ENCODE peak calls at places on chromosome 3, in seven cellular contexts. M is ELR; B is activated effector memory CD4-positive, alpha-beta T cell treated with anti-CD3 and anti-CD28 coated beads, Interleukin-2, amount 50 U/mL, for 16 hours; A is NCI-H526; U is uterus; T is globus pallidus; E is iPS-NIHi11. Y is an unnamed sample.

GRCh38 chr3:10716964-10717363 is 99.1 kb upstream of the SLC6A11 start:
- DNase-seq in A (no peak), M (no peak), B (no peak), E (no peak), T (no peak), U (no peak), Y (no peak)

GRCh38 chr3:13188380-13188779 is 115.2 kb upstream of the IQSEC1 start:
- DNase-seq in M (no peak), E (no peak), T (no peak), A (no peak), B (no peak), U (no peak), Y (no peak)

GRCh38 chr3:140143670-140144069 is 208.7 kb downstream of the CLSTN2 start:
- DNase-seq in U (no peak), B (no peak), M (no peak), E (no peak), A (peak), T (peak), Y (no peak)

GRCh38 chr3:134600166-134600670 is 50.6 kb downstream of the KY start:
- DNase-seq in E (no peak), A (no peak), B (no peak), U (no peak), M (no peak), T (no peak), Y (no peak)

GRCh38 chr3:42529463-42529862 is 27.0 kb downstream of the VIPR1 start:
- DNase-seq in M (no peak), B (no peak), E (no peak), T (no peak), A (no peak), U (no peak), Y (no peak)

GRCh38 chr3:9255976-9256375 is 6.5 kb upstream of the SRGAP3 start:
- DNase-seq in M (no peak), U (no peak), B (no peak), E (no peak), A (no peak), T (no peak), Y (peak)

GRCh38 chr3:131535596-131535995 is 32.8 kb upstream of the MRPL3 start:
- DNase-seq in E (no peak), B (no peak), A (peak), T (no peak), U (no peak), M (peak), Y (no peak)

GRCh38 chr3:196735751-196736150 is 3.9 kb upstream of the PAK2 start:
- DNase-seq in M (peak), A (no peak), B (no peak), E (no peak), T (no peak), U (no peak), Y (no peak)

Y was measured in cerebellar cortex.